ENCODE peak calls at places on chromosome 18, in five cellular contexts. W is right cardiac atrium; N is heart right ventricle; A is mucosa of gallbladder; S is stimulated activated CD4-positive, alpha-beta T cell treated with anti-CD3 and anti-CD28 coated beads, Interleukin-4, amount 100 ng/mL, for 4 hours. O is an unnamed sample.

GRCh38 chr18:9763876-9764605 is 55.9 kb downstream of the RAB31 start:
- DNase-seq in A (no peak), N (no peak), S (no peak), W (no peak), O (no peak)

GRCh38 chr18:54278615-54279014 is 9.3 kb downstream of the POLI start:
- DNase-seq in W (no peak), A (no peak), N (no peak), S (no peak), O (no peak)

GRCh38 chr18:34196231-34196630 is 28.5 kb downstream of the NOL4 start:
- DNase-seq in N (no peak), W (no peak), S (no peak), A (no peak), O (no peak)

GRCh38 chr18:12085786-12086185 is 7.9 kb upstream of the ANKRD62 start:
- DNase-seq in S (no peak), W (peak; percentile 26), N (no peak), A (no peak), O (no peak)

GRCh38 chr18:38884050-38884449 is 1318.5 kb upstream of the CELF4 start:
- DNase-seq in A (no peak), W (no peak), S (no peak), N (no peak), O (no peak)

GRCh38 chr18:3624818-3625716 is 175.1 kb downstream of the TGIF1 start:
- DNase-seq in A (peak; percentile 51), W (no peak), S (peak; percentile 76), N (no peak), O (peak; percentile 47)

GRCh38 chr18:66645983-66646382 is 42.1 kb upstream of the CDH19 start:
- DNase-seq in W (no peak), N (no peak), A (no peak), S (no peak), O (no peak)

GRCh38 chr18:23073996-23074606 is 61.2 kb upstream of the CABLES1 start:
- DNase-seq in S (no peak), N (no peak), W (peak; percentile 63), A (no peak), O (no peak)

GRCh38 chr18:8283901-8284585 is 325.2 kb upstream of the RAB12 start:
- DNase-seq in S (no peak), A (no peak), N (no peak), W (no peak), O (no peak)

GRCh38 chr18:56888978-56889377 is 237.8 kb downstream of the WDR7 start:
- DNase-seq in S (no peak), A (no peak), N (no peak), W (no peak), O (no peak)

GRCh38 chr18:48330016-48330991 is 78.9 kb downstream of the ZBTB7C start:
- DNase-seq in W (no peak), N (no peak), S (no peak), A (no peak), O (no peak)

GRCh38 chr18:11654736-11655604 is 34.1 kb upstream of the GNAL start:
- DNase-seq in S (no peak), N (peak; percentile 67), A (peak; percentile 44), W (peak; percentile 84), O (no peak)

GRCh38 chr18:24120676-24121075 is 18.2 kb upstream of the CABYR start:
- DNase-seq in A (no peak), N (no peak), W (no peak), S (no peak), O (no peak)

GRCh38 chr18:55300469-55301195 is 287.4 kb downstream of the TCF4 start:
- DNase-seq in A (no peak), N (peak; percentile 6), S (no peak), W (no peak), O (peak; percentile 21)

GRCh38 chr18:10131783-10132381 is 218.1 kb downstream of the VAPA start:
- DNase-seq in A (no peak), W (peak; percentile 61), S (no peak), N (peak; percentile 23), O (peak; percentile 56)

GRCh38 chr18:46518438-46518837 is 138.6 kb downstream of the LOXHD1 start:
- DNase-seq in A (no peak), S (no peak), W (peak; percentile 74), N (peak; percentile 45), O (no peak)

GRCh38 chr18:68735498-68736343 is 20.8 kb upstream of the TMX3 start:
- DNase-seq in A (no peak), W (no peak), S (no peak), N (no peak), O (no peak)

GRCh38 chr18:31596081-31596872 is 4.6 kb downstream of the TTR start:
- DNase-seq in S (no peak), W (no peak), N (no peak), A (no peak), O (no peak)

GRCh38 chr18:3520230-3521085 is 70.5 kb downstream of the TGIF1 start:
- DNase-seq in S (no peak), W (no peak), N (no peak), A (no peak), O (no peak)

GRCh38 chr18:47932603-47933002 is 2.1 kb upstream of the SMAD2 start:
- DNase-seq in S (no peak), A (peak; percentile 12), W (peak; percentile 53), N (no peak), O (no peak)

GRCh38 chr18:28735731-28736130 is 558.8 kb upstream of the CDH2 start:
- DNase-seq in A (no peak), W (no peak), N (no peak), S (no peak), O (no peak)

GRCh38 chr18:72986103-72986502 is 118.3 kb upstream of the NETO1 start:
- DNase-seq in W (no peak), A (no peak), S (no peak), N (no peak), O (no peak)

GRCh38 chr18:79405781-79406575 is 10.2 kb downstream of the NFATC1 start:
- DNase-seq in S (peak; percentile 90), N (peak; percentile 59), A (peak; percentile 73), W (peak; percentile 85), O (no peak)

GRCh38 chr18:476368-476767 is 24.1 kb downstream of the COLEC12 start:
- DNase-seq in N (no peak), A (no peak), W (peak; percentile 50), S (no peak), O (no peak)

GRCh38 chr18:51030537-51031258 is 685 bp downstream of the SMAD4 start:
- DNase-seq in N (peak; percentile 78), S (peak; percentile 54), W (peak; percentile 90), A (peak; percentile 61), O (peak; percentile 74)

GRCh38 chr18:79853993-79854364 is 56.2 kb downstream of the KCNG2 start:
- DNase-seq in W (no peak), N (no peak), A (no peak), S (no peak), O (no peak)

GRCh38 chr18:21369146-21369545 is 127.1 kb downstream of the GREB1L start:
- DNase-seq in N (no peak), W (no peak), A (no peak), S (no peak), O (no peak)

GRCh38 chr18:69686861-69687260 is 260.8 kb downstream of the CD226 start:
- DNase-seq in S (no peak), A (no peak), W (no peak), N (no peak), O (no peak)

GRCh38 chr18:52311331-52311730 is 28.7 kb upstream of the DCC start:
- DNase-seq in A (no peak), N (no peak), W (no peak), S (no peak), O (no peak)

GRCh38 chr18:78602430-78602829 is 377.2 kb upstream of the SALL3 start:
- DNase-seq in S (no peak), W (no peak), A (no peak), N (no peak), O (no peak)

GRCh38 chr18:77107218-77107815 is 25.3 kb downstream of the MBP start:
- DNase-seq in A (no peak), S (no peak), N (no peak), W (peak; percentile 56), O (no peak)

GRCh38 chr18:39946623-39947061 is 2008.4 kb upstream of the PIK3C3 start:
- DNase-seq in W (no peak), N (no peak), S (no peak), A (no peak), O (no peak)

GRCh38 chr18:54217624-54218023 is 6.8 kb downstream of the MBD2 start:
- DNase-seq in W (no peak), A (no peak), N (no peak), S (no peak), O (no peak)

GRCh38 chr18:11553098-11553940 is 56.1 kb upstream of the SLC35G4 start:
- DNase-seq in W (no peak), N (no peak), S (no peak), A (peak; percentile 30), O (no peak)

O was measured in uterus.